ENCODE peak calls at places on chromosomes 2 and 18, in four cellular contexts. A is left cardiac atrium, E is aorta, N is left lung. B is an unnamed sample.
A peak's percentile ranks its signal among the peaks of the same experiment; 100 is the strongest.

GRCh38 chr2:109336296-109336695 is 207.3 kb downstream of the SH3RF3 start:
- ATAC-seq in E (no peak), A (no peak), N (no peak), B (no peak)

GRCh38 chr18:62499263-62499650 is 23.6 kb upstream of the ZCCHC2 start:
- ATAC-seq in E (peak; percentile 36), A (no peak), N (peak; percentile 83), B (no peak)

GRCh38 chr18:49858309-49859005 is 45.1 kb upstream of the ACAA2 start:
- ATAC-seq in N (peak; percentile 89), E (no peak), A (peak; percentile 82), B (peak; percentile 65)

GRCh38 chr18:46291149-46291548 is 187.0 kb downstream of the HAUS1 start:
- ATAC-seq in A (no peak), E (no peak), N (no peak), B (no peak)

GRCh38 chr2:85642725-85643124 is 25.3 kb downstream of the SFTPB start:
- ATAC-seq in N (no peak), A (no peak), E (no peak), B (no peak)

GRCh38 chr2:210389856-210390255 is 74.9 kb upstream of the MYL1 start:
- ATAC-seq in A (no peak), E (no peak), N (peak; percentile 84), B (no peak)

GRCh38 chr18:36469471-36469870 is 172.0 kb downstream of the FHOD3 start:
- ATAC-seq in N (no peak), A (peak; percentile 77), E (no peak), B (no peak)

GRCh38 chr18:47863041-47863440 is 67.4 kb downstream of the SMAD2 start:
- ATAC-seq in A (peak; percentile 38), E (peak; percentile 44), N (no peak), B (no peak)

GRCh38 chr18:48992133-48992532 is 41.4 kb upstream of the SMAD7 start:
- ATAC-seq in A (no peak), E (no peak), N (peak; percentile 6), B (no peak)

GRCh38 chr2:128270306-128271185 is 48.1 kb downstream of the HS6ST1 start:
- ATAC-seq in E (no peak), N (no peak), A (no peak), B (no peak)

GRCh38 chr2:52135235-52135634 is 1103.3 kb upstream of the NRXN1 start:
- ATAC-seq in N (no peak), A (no peak), E (no peak), B (no peak)

GRCh38 chr18:13260927-13261471 is 42.4 kb downstream of the LDLRAD4 start:
- ATAC-seq in A (no peak), E (peak; percentile 53), N (peak; percentile 7), B (no peak)

GRCh38 chr2:176324862-176325261 is 55.6 kb downstream of the MTX2 start:
- ATAC-seq in N (no peak), E (no peak), A (no peak), B (no peak)

GRCh38 chr2:118255771-118256372 is 167.6 kb downstream of the INSIG2 start:
- ATAC-seq in A (no peak), N (no peak), E (no peak), B (no peak)

GRCh38 chr2:98308068-98308467 is 38.2 kb upstream of the CNGA3 start:
- ATAC-seq in N (peak; percentile 65), E (no peak), A (no peak), B (peak; percentile 66)

GRCh38 chr2:236166781-236167296 is 1.3 kb downstream of the GBX2 start:
- ATAC-seq in E (no peak), A (no peak), N (no peak), B (no peak)

GRCh38 chr2:226464380-226464779 is 335.2 kb downstream of the IRS1 start:
- ATAC-seq in E (no peak), N (no peak), A (no peak), B (no peak)

GRCh38 chr2:12070153-12070552 is 323.7 kb downstream of the LPIN1 start:
- ATAC-seq in E (no peak), A (no peak), N (no peak), B (no peak)

GRCh38 chr18:5455644-5456043 is 88.2 kb downstream of the EPB41L3 start:
- ATAC-seq in N (peak; percentile 35), A (no peak), E (no peak), B (no peak)

GRCh38 chr2:200444530-200444929 is 65.3 kb downstream of the KCTD18 start:
- ATAC-seq in E (no peak), A (peak; percentile 67), N (no peak), B (no peak)

GRCh38 chr2:120978359-120979050 is 242.8 kb downstream of the GLI2 start:
- ATAC-seq in N (no peak), E (peak; percentile 43), A (no peak), B (no peak)

GRCh38 chr2:28270456-28271146 is 122.1 kb upstream of the FOSL2 start:
- ATAC-seq in A (no peak), E (no peak), N (no peak), B (no peak)

GRCh38 chr2:11488809-11489208 is 22.8 kb upstream of the E2F6 start:
- ATAC-seq in E (no peak), N (no peak), A (no peak), B (peak; percentile 68)

GRCh38 chr2:144522741-144523605 is 3.1 kb upstream of the ZEB2 start:
- ATAC-seq in E (no peak), A (no peak), N (no peak), B (no peak)

GRCh38 chr2:77604953-77605947 is 83.1 kb upstream of the LRRTM4 start:
- ATAC-seq in E (no peak), A (no peak), N (no peak), B (no peak)

GRCh38 chr2:8631465-8632005 is 50.3 kb upstream of the ID2 start:
- ATAC-seq in N (no peak), A (no peak), E (no peak), B (no peak)

GRCh38 chr2:118970396-118971135 is 28.6 kb downstream of the MARCO start:
- ATAC-seq in A (no peak), N (peak; percentile 76), E (peak; percentile 5), B (peak; percentile 82)

GRCh38 chr2:121492409-121492808 is 38.3 kb upstream of the RNU4ATAC start:
- ATAC-seq in A (no peak), N (no peak), E (no peak), B (no peak)

GRCh38 chr18:56716692-56717146 is 65.6 kb downstream of the WDR7 start:
- ATAC-seq in E (no peak), N (no peak), A (no peak), B (no peak)

GRCh38 chr2:136809987-136810386 is 44.6 kb downstream of the THSD7B start:
- ATAC-seq in E (no peak), A (no peak), N (no peak), B (no peak)

GRCh38 chr2:69322631-69323030 is 64.4 kb downstream of the GFPT1 start:
- ATAC-seq in N (no peak), E (no peak), A (no peak), B (no peak)

GRCh38 chr18:46712406-46712805 is 44.4 kb downstream of the ST8SIA5 start:
- ATAC-seq in E (no peak), N (peak; percentile 32), A (peak; percentile 56), B (no peak)

GRCh38 chr2:238252766-238253630 is 13.2 kb upstream of the HES6 start:
- ATAC-seq in E (no peak), N (no peak), A (no peak), B (no peak)

GRCh38 chr2:127516031-127516430 is 10.3 kb downstream of the IWS1 start:
- ATAC-seq in N (peak; percentile 96), E (peak; percentile 86), A (peak; percentile 88), B (no peak)

GRCh38 chr2:23703583-23704385 is 223.1 kb downstream of the ATAD2B start:
- ATAC-seq in N (no peak), E (peak; percentile 22), A (no peak), B (no peak)

GRCh38 chr2:10136187-10136934 is 13.8 kb downstream of the RRM2 start:
- ATAC-seq in A (no peak), N (no peak), E (no peak), B (peak; percentile 4)

GRCh38 chr2:767440-767839 is 90.2 kb upstream of the TMEM18 start:
- ATAC-seq in N (no peak), A (no peak), E (no peak), B (no peak)

GRCh38 chr2:38214209-38214717 is 138.3 kb upstream of the CYP1B1 start:
- ATAC-seq in A (no peak), E (no peak), N (no peak), B (no peak)

B was measured in esophagus mucosa.